ENCODE peak calls at places on chromosomes 3 and 15, in seven cellular contexts. J is stomach, F is HCT116, P is sigmoid colon, L is HL-60, H is transverse colon, A is endothelial cell of umbilical vein. C is an unnamed sample.
A peak's percentile ranks its signal among the peaks of the same experiment; 100 is the strongest.

GRCh38 chr15:87287156-87287555 is 969.4 kb downstream of the NTRK3 start:
- DNase-seq in P (no peak), J (no peak), L (no peak), A (no peak), H (no peak), F (no peak), C (no peak)

GRCh38 chr3:117454928-117455327 is 745.3 kb downstream of the TUSC7 start:
- DNase-seq in F (no peak), P (no peak), L (no peak), A (no peak), J (no peak), H (no peak), C (no peak)

GRCh38 chr15:66004618-66005262 is 135.4 kb downstream of the RAB11A start:
- DNase-seq in A (peak; percentile 40), F (no peak), L (no peak), J (no peak), P (no peak), H (no peak), C (no peak)

GRCh38 chr3:115651089-115651488 is 27.8 kb downstream of the GAP43 start:
- DNase-seq in A (no peak), H (no peak), P (no peak), F (no peak), J (no peak), L (no peak), C (no peak)

GRCh38 chr3:151879037-151879436 is 5.6 kb downstream of the SUCNR1 start:
- DNase-seq in P (no peak), F (no peak), H (no peak), L (no peak), A (no peak), J (no peak), C (no peak)

GRCh38 chr15:69804786-69805185 is 292.9 kb downstream of the TLE3 start:
- DNase-seq in P (no peak), A (no peak), J (no peak), L (peak; percentile 28), F (no peak), H (no peak), C (no peak)

GRCh38 chr3:185981621-185982020 is 43.8 kb upstream of the TRA2B start:
- DNase-seq in F (no peak), A (no peak), P (no peak), J (no peak), L (no peak), H (no peak), C (no peak)

GRCh38 chr3:138442433-138442832 is 8.0 kb downstream of the ESYT3 start:
- DNase-seq in F (peak; percentile 60), A (no peak), P (no peak), L (no peak), H (no peak), J (no peak), C (no peak)

GRCh38 chr15:91338763-91339162 is 238.7 kb downstream of the SV2B start:
- DNase-seq in P (no peak), A (no peak), F (no peak), L (no peak), J (no peak), H (no peak), C (no peak)

GRCh38 chr15:64985382-64986033 is 4.2 kb downstream of the SPG21 start:
- DNase-seq in F (no peak), J (peak; percentile 49), L (peak; percentile 64), P (no peak), H (no peak), A (peak; percentile 41), C (no peak)

GRCh38 chr3:117234321-117234720 is 524.7 kb downstream of the TUSC7 start:
- DNase-seq in F (no peak), A (no peak), P (no peak), L (no peak), J (no peak), H (no peak), C (no peak)

GRCh38 chr3:171396048-171396447 is 64.2 kb downstream of the TNIK start:
- DNase-seq in P (no peak), H (no peak), F (no peak), A (peak; percentile 81), J (no peak), L (no peak), C (no peak)

GRCh38 chr3:188863999-188864406 is 307.8 kb upstream of the TPRG1 start:
- DNase-seq in J (no peak), F (no peak), P (no peak), L (no peak), A (no peak), H (no peak), C (no peak)

GRCh38 chr3:17737591-17737990 is 4.8 kb downstream of the TBC1D5 start:
- DNase-seq in J (no peak), P (no peak), F (no peak), L (no peak), H (no peak), A (no peak), C (no peak)

GRCh38 chr15:57196865-57197264 is 179.4 kb upstream of the CGNL1 start:
- DNase-seq in P (no peak), L (no peak), F (no peak), A (no peak), H (no peak), J (no peak), C (no peak)

GRCh38 chr15:52394020-52394608 is 98.5 kb upstream of the MYO5C start:
- DNase-seq in F (no peak), H (no peak), J (no peak), L (no peak), A (no peak), P (no peak), C (no peak)

DNA sequence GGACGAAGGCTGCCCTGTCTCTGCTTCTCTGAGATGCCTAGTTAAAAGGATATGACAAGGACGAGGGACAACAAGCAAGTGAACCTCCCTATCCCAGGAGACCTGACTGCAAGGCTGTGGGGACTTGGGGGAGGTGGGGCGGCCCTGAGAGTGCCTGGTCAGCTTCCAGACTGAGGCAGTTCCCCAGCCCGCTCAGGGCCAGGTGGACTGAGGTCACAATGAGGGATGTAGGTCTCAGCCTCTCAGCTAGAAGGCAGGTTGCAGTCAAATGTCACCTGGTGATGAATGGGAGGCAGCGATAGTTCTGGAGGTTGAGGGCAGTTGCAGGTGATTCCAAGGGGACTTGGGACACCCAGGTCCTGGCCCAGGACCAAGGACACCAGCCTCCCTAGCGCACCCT is 30.6 kb downstream of the TKT start:
- DNase-seq in F (no peak), L (no peak), A (no peak), P (no peak), H (no peak), J (no peak), C (no peak)
- TF ChIP-seq POLR2AphosphoS5 in F (no peak), L (no peak), A (no peak), P (no peak), H (no peak), J (no peak), C (no peak)

GRCh38 chr3:20916966-20917606 is 731.1 kb upstream of the SGO1 start:
- DNase-seq in L (no peak), P (no peak), F (no peak), A (no peak), H (no peak), J (no peak), C (no peak)
- H3K4me3 ChIP-seq in L (no peak overlapping the region), P (no peak overlapping the region), F (no peak overlapping the region), A (no peak overlapping the region), H (no peak overlapping the region), J (no peak overlapping the region), C (no peak overlapping the region)

GRCh38 chr15:93056836-93057235 is 32.2 kb downstream of the RGMA start:
- DNase-seq in H (no peak), L (no peak), J (no peak), A (no peak), P (no peak), F (no peak), C (no peak)

GRCh38 chr15:93058128-93058527 is 30.9 kb downstream of the RGMA start:
- DNase-seq in L (no peak), J (no peak), F (no peak), H (no peak), P (no peak), A (no peak), C (no peak)

GRCh38 chr15:93057618-93058017 is 31.4 kb downstream of the RGMA start:
- DNase-seq in A (no peak), P (no peak), F (no peak), J (no peak), L (no peak), H (no peak), C (no peak)

GRCh38 chr15:93052090-93052892 is 36.7 kb downstream of the RGMA start:
- DNase-seq in J (no peak), A (no peak), H (no peak), F (no peak), L (no peak), P (no peak), C (no peak)

DNA sequence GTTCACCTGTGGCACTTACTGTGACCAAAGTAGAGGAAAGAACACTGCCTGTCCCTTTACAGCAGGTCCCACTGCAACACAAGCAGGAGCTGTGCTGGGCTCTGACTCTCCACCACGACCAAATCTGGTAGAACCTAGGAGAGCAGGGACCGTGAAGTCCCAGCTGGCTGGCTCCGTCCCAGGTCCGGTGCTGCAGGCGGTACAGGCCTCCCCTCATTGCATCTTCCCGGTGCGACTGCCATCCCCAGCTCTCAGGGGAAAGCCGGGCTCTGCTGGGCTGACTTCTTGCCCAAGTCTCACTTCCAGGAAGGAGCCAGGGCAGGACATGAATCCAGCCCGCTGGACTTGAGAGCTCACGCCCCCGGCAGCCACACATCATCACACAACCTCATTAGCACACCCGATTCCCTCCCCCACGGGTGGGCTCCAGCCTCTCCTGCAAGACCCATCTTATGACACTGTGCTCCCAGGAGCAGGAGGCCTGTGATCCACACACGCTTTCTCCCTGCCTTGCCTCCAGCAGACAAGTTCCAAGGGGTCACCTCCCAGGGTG is 33.7 kb downstream of the RGMA start:
- DNase-seq in P (no peak), F (no peak), A (no peak), J (no peak), H (no peak), L (no peak), C (no peak)
- TF ChIP-seq POLR2AphosphoS5 in P (no peak), F (no peak), A (no peak), J (no peak), H (no peak), L (no peak), C (no peak)

DNA sequence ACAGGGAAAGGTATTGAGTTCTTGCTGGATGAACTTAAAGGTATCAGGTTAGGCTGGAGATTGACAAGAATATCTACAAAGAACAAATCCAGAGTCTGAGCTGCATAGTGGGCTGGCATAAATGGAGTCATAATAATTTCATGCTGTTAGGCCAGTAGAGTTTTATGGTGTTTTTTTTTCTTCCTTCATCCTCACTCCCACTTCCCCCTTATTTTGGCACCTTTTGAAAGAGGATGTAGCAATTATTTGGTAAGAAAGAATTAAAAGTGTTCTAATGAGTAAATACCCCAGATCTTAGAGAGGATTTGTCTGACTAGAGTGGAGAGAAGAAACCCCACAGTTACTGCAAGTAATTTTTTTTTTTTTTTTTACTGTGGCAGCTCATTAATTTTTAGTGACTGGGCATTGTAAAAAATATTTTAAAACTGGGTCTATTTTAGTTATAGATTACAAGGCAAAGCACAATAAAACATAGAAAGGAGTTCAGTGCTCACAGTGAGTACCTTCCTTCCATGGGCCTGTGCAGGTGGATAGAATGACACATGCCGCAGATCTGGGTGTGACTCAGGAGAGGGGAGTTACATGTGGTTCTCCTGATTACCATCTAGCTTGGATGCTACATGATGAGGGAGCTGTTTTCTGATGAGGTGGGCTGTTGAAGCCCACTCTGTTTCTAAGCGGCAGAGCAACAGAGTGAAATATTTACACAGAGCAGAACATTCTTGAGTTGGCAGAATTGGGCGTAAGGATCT is 5.2 kb downstream of the EDEM1 start:
- DNase-seq in J (no peak), P (no peak), L (no peak), A (no peak), H (no peak), F (no peak), C (no peak)
- H3K4me3 ChIP-seq in J (no peak overlapping the region), P (no peak overlapping the region), L (no peak overlapping the region), A (no peak overlapping the region), H (no peak overlapping the region), F (no peak overlapping the region), C (no peak overlapping the region)

GRCh38 chr3:160810360-160810759 is 54.3 kb downstream of the PPM1L start:
- DNase-seq in A (no peak), L (no peak), P (no peak), F (no peak), J (no peak), H (no peak), C (no peak)
- TF ChIP-seq POLR2AphosphoS5 in A (no peak), L (no peak), P (peak; percentile 50), F (no peak), J (peak; percentile 26), H (no peak), C (no peak)